ENCODE peak calls at places on chromosomes 16 and 17, in nine cellular contexts. T is IMR-90; G is CD8-positive, alpha-beta T cell; A is H9; S is AG04450; H is uterus; B is OCI-LY7; P is A549; E is dorsolateral prefrontal cortex. R is an unnamed sample.
A peak's percentile ranks its signal among the peaks of the same experiment; 100 is the strongest.

GRCh38 chr17:47894498-47895253 is 1.4 kb upstream of the SP2 start:
- DNase-seq in T (no peak), G (no peak), A (no peak), S (no peak), H (no peak), B (peak; percentile 4), P (no peak), E (no peak), R (no peak)

GRCh38 chr16:29994613-29995329 is 646 bp downstream of the HIRIP3 start:
- DNase-seq in T (peak; percentile 66), G (peak; percentile 68), A (no peak), S (no peak), H (peak; percentile 54), B (no peak), P (no peak), E (peak; percentile 58), R (no peak)

GRCh38 chr16:29814592-29814991 is 1.4 kb upstream of the PAGR1 start:
- DNase-seq in T (no peak), G (no peak), A (no peak), S (no peak), H (no peak), B (no peak), P (no peak), E (no peak), R (no peak)

GRCh38 chr17:80264048-80264792 is 3.6 kb downstream of the RNF213 start:
- DNase-seq in T (no peak), G (peak; percentile 61), A (no peak), S (no peak), H (no peak), B (peak; percentile 36), P (no peak), E (no peak), R (peak; percentile 58)

GRCh38 chr16:8675183-8676159 is 1.1 kb downstream of the ABAT start:
- DNase-seq in T (no peak), G (peak; percentile 54), A (no peak), S (no peak), H (no peak), B (no peak), P (no peak), E (no peak), R (peak; percentile 15)

GRCh38 chr17:80377798-80378197 is 37.2 kb upstream of the ENDOV start:
- DNase-seq in T (no peak), G (no peak), A (no peak), S (no peak), H (no peak), B (no peak), P (no peak), E (no peak), R (no peak)

GRCh38 chr16:67035364-67035763 is 6.4 kb downstream of the CBFB start:
- DNase-seq in T (no peak), G (no peak), A (no peak), S (no peak), H (no peak), B (no peak), P (no peak), E (no peak), R (no peak)

GRCh38 chr17:5396612-5397011 is 22.9 kb downstream of the NUP88 start:
- DNase-seq in T (no peak), G (no peak), A (no peak), S (no peak), H (no peak), B (no peak), P (no peak), E (no peak), R (no peak)

GRCh38 chr16:28967156-28967555 is 7.4 kb upstream of the SPNS1 start:
- DNase-seq in T (no peak), G (no peak), A (no peak), S (no peak), H (no peak), B (no peak), P (no peak), E (no peak), R (no peak)

GRCh38 chr16:71328151-71328550 is 30.4 kb upstream of the CALB2 start:
- DNase-seq in T (no peak), G (no peak), A (no peak), S (no peak), H (no peak), B (no peak), P (no peak), E (no peak), R (no peak)

GRCh38 chr16:24562811-24563210 is 23.4 kb downstream of the RBBP6 start:
- DNase-seq in T (no peak), G (no peak), A (no peak), S (no peak), H (no peak), B (no peak), P (no peak), E (no peak), R (no peak)

GRCh38 chr16:83953796-83954576 is 946 bp downstream of the OSGIN1 start:
- DNase-seq in T (peak; percentile 32), G (no peak), A (no peak), S (no peak), H (no peak), B (peak; percentile 49), P (peak; percentile 72), E (no peak), R (no peak)

GRCh38 chr17:47180337-47180736 is 8.8 kb downstream of the CDC27 start:
- DNase-seq in T (no peak), G (no peak), A (no peak), S (no peak), H (no peak), B (no peak), P (no peak), E (no peak), R (no peak)

GRCh38 chr17:55825213-55825612 is 74.4 kb downstream of the PCTP start:
- DNase-seq in T (no peak), G (no peak), A (no peak), S (no peak), H (no peak), B (peak; percentile 18), P (peak; percentile 10), E (no peak), R (no peak)

GRCh38 chr17:41019415-41019814 is 7.6 kb downstream of the KRTAP1-5 start:
- DNase-seq in T (no peak), G (no peak), A (no peak), S (no peak), H (no peak), B (no peak), P (no peak), E (no peak), R (no peak)

GRCh38 chr17:46943218-46943510 is 20.2 kb downstream of the GOSR2 start:
- DNase-seq in T (no peak), G (no peak), A (no peak), S (no peak), H (no peak), B (no peak), P (no peak), E (no peak), R (no peak)

GRCh38 chr16:53770641-53771040 is 66.7 kb downstream of the FTO start:
- DNase-seq in T (no peak), G (no peak), A (no peak), S (no peak), H (no peak), B (no peak), P (no peak), E (no peak), R (no peak)

GRCh38 chr16:2056077-2056476 is 8.3 kb downstream of the TSC2 start:
- DNase-seq in T (no peak), G (no peak), A (no peak), S (no peak), H (no peak), B (no peak), P (peak; percentile 54), E (no peak), R (no peak)
- TF ChIP-seq CTCF in T (peak; percentile 38), G (no peak), A (no peak), S (peak; percentile 34), H (peak; percentile 24), B (peak; percentile 49), P (no peak), E (peak; percentile 30), R (no peak)

DNA sequence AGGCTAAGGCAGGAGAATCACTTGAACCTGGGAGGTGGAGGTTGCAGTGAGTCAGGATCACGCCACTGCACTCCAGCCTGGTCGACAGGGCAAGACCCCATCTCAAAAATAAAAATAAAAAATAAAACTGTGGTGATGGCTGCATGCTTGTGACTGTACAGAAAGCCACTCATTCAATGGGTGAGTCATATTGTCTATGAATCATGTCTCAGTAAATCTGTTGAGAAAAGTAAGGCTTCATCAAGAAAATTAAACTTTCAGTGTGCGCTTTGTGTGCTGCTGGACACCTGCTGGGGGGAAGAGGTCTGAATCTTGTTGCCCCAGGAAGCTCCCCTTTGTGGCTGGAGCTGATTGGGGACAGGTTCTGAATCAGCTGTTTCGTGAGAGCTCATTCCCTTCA is 11.3 kb downstream of the NUBP1 start:
- DNase-seq in T (peak; percentile 82), G (no peak), A (no peak), S (no peak), H (no peak), B (no peak), P (no peak), E (no peak), R (no peak)
- H3K27ac ChIP-seq in T (no peak overlapping the region), G (no peak overlapping the region), A (no peak overlapping the region), S (no peak overlapping the region), H (no peak overlapping the region), B (no peak overlapping the region), P (no peak overlapping the region), E (no peak overlapping the region), R (no peak overlapping the region)

GRCh38 chr17:66290097-66290722 is 12.2 kb upstream of the PRKCA start:
- DNase-seq in T (no peak), G (no peak), A (no peak), S (no peak), H (no peak), B (peak; percentile 26), P (no peak), E (no peak), R (no peak)
- TF ChIP-seq CTCF in T (peak; percentile 29), G (no peak), A (peak; percentile 54), S (no peak), H (peak; percentile 34), B (peak; percentile 66), P (peak; percentile 41), E (peak; percentile 37), R (peak; percentile 26)

GRCh38 chr17:77958716-77959215 is 263 bp downstream of the TNRC6C start:
- DNase-seq in T (no peak), G (no peak), A (no peak), S (no peak), H (no peak), B (peak; percentile 42), P (no peak), E (no peak), R (peak; percentile 25)
- H3K27ac ChIP-seq in T (no peak overlapping the region), G (no peak overlapping the region), A (no peak overlapping the region), S (no peak overlapping the region), H (peak overlapping the region; percentile 92), B (no peak overlapping the region), P (peak overlapping the region; percentile 91), E (peak overlapping the region; percentile 97), R (no peak overlapping the region)

DNA sequence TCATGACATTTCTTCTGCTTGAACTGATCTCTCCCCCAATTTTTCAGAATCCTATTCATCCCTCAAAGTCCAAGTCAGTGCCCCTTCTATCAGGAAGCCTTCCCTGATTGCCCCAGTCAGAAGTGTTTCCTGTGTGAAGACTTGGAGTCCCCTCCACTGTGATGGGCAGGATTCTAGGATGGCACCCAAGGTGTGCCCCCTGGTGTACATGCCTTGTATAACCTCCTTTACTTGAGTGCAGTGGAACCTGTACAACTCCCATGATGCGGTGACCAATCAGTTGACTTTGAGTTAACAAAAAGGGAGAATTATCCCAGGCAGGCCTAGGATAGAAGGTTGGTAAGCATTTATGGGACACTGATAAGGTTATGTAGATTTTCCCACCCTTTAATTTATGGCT is 23.4 kb downstream of the MYH13 start:
- DNase-seq in T (no peak), G (no peak), A (peak; percentile 66), S (no peak), H (no peak), B (no peak), P (peak; percentile 27), E (no peak), R (no peak)
- TF ChIP-seq CTCF in T (no peak), G (no peak), A (peak; percentile 71), S (no peak), H (no peak), B (peak; percentile 29), P (no peak), E (no peak), R (no peak)

R was measured in CD4-positive, alpha-beta T cell.